ENCODE peak calls at places on chromosome 6, in six cellular contexts. T is HepG2, J is GM12878, W is GM12891, D is H1, Z is K562. H is an unnamed sample.
A peak's percentile ranks its signal among the peaks of the same experiment; 100 is the strongest.

GRCh38 chr6:113318553-113318952 is 538.6 kb upstream of the MARCKS start:
- DNase-seq in W (no peak), Z (no peak), T (no peak), J (no peak), D (no peak), H (no peak)

GRCh38 chr6:99467509-99468106 is 42.5 kb upstream of the PNISR start:
- DNase-seq in W (no peak), Z (peak; percentile 27), T (peak; percentile 18), J (no peak), D (no peak), H (no peak)

GRCh38 chr6:35077006-35077712 is 64.0 kb downstream of the TCP11 start:
- DNase-seq in W (no peak), Z (no peak), T (no peak), D (no peak), J (no peak), H (no peak)

GRCh38 chr6:45591306-45591705 is 213.6 kb upstream of the SUPT3H start:
- DNase-seq in J (no peak), D (peak; percentile 17), W (no peak), Z (no peak), T (no peak), H (no peak)

GRCh38 chr6:151056230-151056907 is 183.4 kb upstream of the AKAP12 start:
- DNase-seq in T (peak; percentile 64), W (no peak), Z (no peak), J (no peak), D (peak; percentile 24), H (no peak)

GRCh38 chr6:105453968-105454367 is 51.1 kb upstream of the PREP start:
- DNase-seq in T (no peak), D (no peak), Z (no peak), J (no peak), W (no peak), H (no peak)

GRCh38 chr6:142945446-142946180 is 637 bp upstream of the HIVEP2 start:
- DNase-seq in T (no peak), Z (peak; percentile 53), D (peak; percentile 75), W (peak; percentile 38), J (no peak), H (peak; percentile 48)

GRCh38 chr6:80477591-80478370 is 371.3 kb downstream of the BCKDHB start:
- DNase-seq in Z (no peak), W (no peak), J (no peak), T (no peak), D (no peak), H (no peak)

GRCh38 chr6:36851149-36851614 is 11.9 kb upstream of the CPNE5 start:
- DNase-seq in J (no peak), W (no peak), D (peak; percentile 71), T (peak; percentile 69), Z (peak; percentile 62), H (no peak)

GRCh38 chr6:142943746-142944125 is 1.2 kb downstream of the HIVEP2 start:
- DNase-seq in W (no peak), D (peak; percentile 53), Z (no peak), J (no peak), T (peak; percentile 38), H (no peak)

DNA sequence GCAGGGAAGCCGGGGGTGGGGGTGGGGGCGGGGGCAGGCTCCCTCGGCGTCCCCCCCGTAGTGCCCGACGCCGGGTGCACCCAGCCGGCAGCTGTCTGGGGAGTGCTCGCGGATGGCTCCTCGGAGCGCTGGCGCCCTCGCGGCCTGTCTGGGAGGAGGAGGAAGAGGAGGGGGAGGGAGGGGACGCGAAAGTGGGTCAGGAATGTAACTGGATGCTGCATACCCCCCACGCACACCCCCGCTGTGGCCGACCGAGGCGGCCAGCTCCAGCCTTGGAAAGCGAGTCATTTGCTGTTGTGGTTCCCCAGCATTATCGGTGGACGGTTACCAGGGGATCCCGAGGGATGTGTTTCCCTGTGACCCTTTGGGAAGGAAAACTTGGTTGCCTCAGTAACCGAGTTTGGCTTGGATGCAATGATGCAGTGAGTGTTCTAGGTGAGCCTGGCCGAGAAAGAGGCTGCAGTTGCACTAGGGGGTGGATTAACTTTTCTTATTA is 55.3 kb upstream of the RREB1 start:
- DNase-seq in T (no peak), J (no peak), D (peak; percentile 69), W (no peak), Z (no peak), H (peak; percentile 39)
- TF ChIP-seq POLR2A in T (no peak), J (no peak), D (no peak), W (no peak), Z (no peak), H (no peak)

DNA sequence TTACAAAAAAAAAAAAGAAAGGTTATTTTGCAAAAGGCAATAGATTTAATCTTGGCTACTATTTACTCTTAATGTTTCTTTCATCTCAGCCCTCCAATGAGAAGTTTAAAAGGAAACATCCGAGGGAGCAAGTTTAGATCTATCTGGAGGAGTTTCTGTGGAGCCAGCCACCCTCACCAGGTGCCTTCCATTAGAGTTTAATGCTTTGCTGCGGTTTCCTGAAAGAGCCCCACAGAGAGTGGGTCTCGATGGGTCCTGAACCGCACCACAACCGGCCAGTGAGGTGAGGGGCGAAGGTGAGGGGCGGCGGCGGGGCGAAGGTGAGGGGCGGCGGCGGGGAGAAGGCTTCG is 594 bp downstream of the PRKN start:
- DNase-seq in W (no peak), Z (no peak), J (no peak), T (no peak), D (no peak), H (no peak)
- TF ChIP-seq TAF1 in W (no peak), Z (no peak), J (no peak), T (no peak), D (no peak), H (no peak)

GRCh38 chr6:169849396-169849795 is 98.0 kb downstream of the ERMARD start:
- DNase-seq in J (no peak), Z (no peak), W (no peak), D (no peak), T (no peak), H (no peak)
- TF ChIP-seq POLR2A in J (no peak), Z (no peak), W (no peak), D (no peak), T (no peak), H (no peak)

GRCh38 chr6:27098956-27099355 is 148.5 kb upstream of the PRSS16 start:
- DNase-seq in Z (no peak), J (no peak), T (no peak), D (no peak), W (no peak), H (no peak)

GRCh38 chr6:27095914-27096313 is 151.6 kb upstream of the PRSS16 start:
- DNase-seq in Z (no peak), D (no peak), J (no peak), W (no peak), T (no peak), H (no peak)

GRCh38 chr6:27092316-27092692 is 155.2 kb upstream of the PRSS16 start:
- DNase-seq in Z (no peak), D (no peak), W (no peak), J (no peak), T (no peak), H (no peak)

GRCh38 chr6:27100921-27101320 is 146.6 kb upstream of the PRSS16 start:
- DNase-seq in D (no peak), T (no peak), Z (no peak), W (no peak), J (no peak), H (no peak)

DNA sequence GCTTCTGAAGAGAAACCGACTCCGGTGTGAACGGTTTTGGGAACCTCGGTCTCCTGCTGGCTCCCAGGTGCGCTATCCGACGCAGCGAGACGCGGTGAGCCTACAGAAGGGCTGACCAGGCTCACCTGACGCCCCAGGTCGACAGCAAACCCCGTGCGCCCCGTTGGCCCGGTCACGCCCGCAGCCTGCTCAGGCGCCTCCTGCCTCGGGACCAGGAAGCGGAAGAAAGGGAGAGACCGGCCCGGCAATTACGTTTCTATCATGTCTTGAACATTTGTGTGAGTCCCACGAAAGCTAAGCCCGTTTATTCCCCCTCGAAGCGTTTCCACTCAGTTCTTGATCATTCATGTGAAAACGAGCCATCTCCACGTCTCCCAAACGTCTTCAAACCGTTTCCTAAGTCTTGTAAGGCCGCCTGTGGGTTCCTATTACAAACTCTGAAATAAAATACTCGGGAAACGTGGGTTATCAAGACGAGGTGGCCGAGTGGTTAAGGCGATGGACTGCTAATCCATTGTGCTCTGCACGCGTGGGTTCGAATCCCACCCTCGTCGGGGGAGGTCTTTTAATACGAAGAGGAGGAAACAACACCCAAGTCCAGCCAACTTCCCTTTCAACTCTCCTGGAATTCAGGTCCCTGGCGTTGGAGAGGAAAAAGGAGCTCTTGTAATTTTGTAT is 150.5 kb upstream of the PRSS16 start:
- DNase-seq in T (no peak), Z (peak; percentile 15), J (no peak), D (peak; percentile 79), W (no peak), H (peak; percentile 25)
- TF ChIP-seq TAF1 in T (no peak), Z (no peak), J (no peak), D (no peak), W (no peak), H (no peak)

DNA sequence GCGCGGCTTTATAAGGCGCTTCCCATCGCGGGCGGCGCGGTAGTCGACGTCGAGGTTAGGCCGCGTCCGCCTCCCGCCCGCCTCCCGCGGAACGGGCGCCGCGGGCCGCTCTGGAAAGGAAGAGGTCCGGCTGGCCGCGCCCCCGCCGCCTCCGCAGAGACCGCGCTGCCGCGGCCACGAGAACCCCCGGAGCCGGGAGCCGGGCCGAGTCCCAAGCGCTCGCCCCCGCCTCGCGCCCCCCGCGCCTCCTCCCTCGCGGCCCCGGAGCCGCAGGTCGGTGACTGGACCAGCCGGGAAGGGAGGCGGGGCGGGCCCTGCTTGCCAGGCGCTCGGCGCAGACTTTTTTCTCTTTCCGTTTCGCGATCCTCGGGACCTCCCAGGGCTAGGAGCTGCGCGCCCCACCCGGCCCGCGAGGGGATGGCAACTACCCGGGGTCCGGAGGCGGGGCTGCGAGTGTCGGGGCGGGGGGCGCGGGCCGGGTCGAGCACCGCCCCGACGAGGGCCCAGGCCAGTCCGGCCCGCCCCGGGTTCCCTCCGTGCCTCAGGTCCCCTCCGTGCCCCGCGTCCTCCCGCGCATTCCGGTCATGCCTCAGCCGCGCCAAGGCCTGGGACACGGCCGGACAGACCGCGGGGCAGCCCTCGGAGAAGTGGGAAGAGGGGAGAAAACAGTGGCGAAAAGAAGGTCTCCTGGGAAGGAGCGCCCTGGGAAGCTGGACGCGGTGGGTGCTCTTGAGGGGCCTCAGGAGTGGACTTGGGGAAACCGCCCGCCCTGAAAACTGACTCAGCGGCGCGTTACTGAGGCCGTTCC is 421 bp upstream of the PXDC1 start:
- DNase-seq in J (no peak), W (peak; percentile 79), Z (peak; percentile 80), D (peak; percentile 82), T (peak; percentile 87), H (peak; percentile 81)
- TF ChIP-seq POLR2A in J (no peak), W (no peak), Z (no peak), D (no peak), T (peak; percentile 20), H (no peak)

DNA sequence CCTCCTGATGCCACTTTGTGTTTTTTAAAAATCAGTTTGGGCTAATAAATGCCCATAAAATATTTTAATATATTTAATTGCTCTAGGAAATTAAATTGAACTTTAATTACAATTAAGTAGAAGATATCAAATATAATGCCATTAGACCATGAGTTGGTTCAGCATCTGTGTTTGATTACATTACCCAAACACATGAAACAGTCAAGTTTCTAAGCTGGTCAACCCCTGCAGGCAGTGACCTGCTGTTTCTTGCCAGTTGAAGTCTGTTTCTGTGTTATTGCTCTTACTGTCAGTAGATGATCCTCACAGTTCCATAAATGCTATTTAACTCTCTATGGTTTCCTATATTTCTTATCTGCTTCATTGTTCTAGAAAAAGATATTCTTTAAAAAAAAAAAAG is 9.7 kb upstream of the TENT5A start:
- DNase-seq in W (no peak), Z (no peak), T (no peak), D (no peak), J (no peak), H (no peak)
- TF ChIP-seq TAF1 in W (no peak), Z (no peak), T (no peak), D (no peak), J (no peak), H (no peak)

GRCh38 chr6:131555992-131556391 is 17.0 kb upstream of the ARG1 start:
- DNase-seq in T (no peak), W (no peak), J (no peak), Z (no peak), D (no peak), H (no peak)
- TF ChIP-seq POLR2A in T (no peak), W (no peak), J (no peak), Z (no peak), D (no peak), H (no peak)